ENCODE peak calls at places on chromosomes 5 and 9, in six cellular contexts. J is osteoblast; E is CD8-positive, alpha-beta T cell; P is suprapubic skin; I is astrocyte of the cerebellum; S is GM06990. H is an unnamed sample.

GRCh38 chr5:127988149-127988755 is 95.3 kb upstream of the SLC12A2 start:
- DNase-seq in E (no peak), S (no peak), P (no peak), I (peak), J (no peak), H (peak)

GRCh38 chr5:82174128-82174918 is 103.8 kb downstream of the RPS23 start:
- DNase-seq in P (no peak), I (peak), E (peak), J (no peak), S (peak), H (peak)

GRCh38 chr9:99855467-99856176 is 33.9 kb downstream of the NR4A3 start:
- DNase-seq in E (no peak), J (no peak), I (no peak), P (no peak), S (no peak), H (no peak)

GRCh38 chr9:136671646-136672430 is 9.1 kb downstream of the EGFL7 start:
- DNase-seq in P (no peak), S (no peak), I (no peak), J (peak), E (peak), H (no peak)

GRCh38 chr9:128558431-128559310 is 6.3 kb downstream of the SPTAN1 start:
- DNase-seq in I (peak), J (peak), S (peak), P (peak), E (peak), H (peak)

GRCh38 chr5:16178745-16179372 is 732 bp downstream of the MARCHF11 start:
- DNase-seq in P (no peak), E (no peak), J (peak), I (peak), S (peak), H (no peak)

GRCh38 chr5:107248065-107248695 is 422.6 kb downstream of the EFNA5 start:
- DNase-seq in I (peak), P (no peak), E (no peak), S (no peak), J (peak), H (no peak)

GRCh38 chr5:174317261-174317894 is 271.9 kb downstream of the NSG2 start:
- DNase-seq in S (no peak), I (peak), P (peak), E (no peak), J (peak), H (no peak)

GRCh38 chr9:124506433-124506832 is 766 bp downstream of the NR5A1 start:
- DNase-seq in P (no peak), E (no peak), S (no peak), J (peak), I (no peak), H (no peak)

GRCh38 chr9:131545003-131545785 is at the start of gene PRRT1B:
- DNase-seq in I (no peak), E (no peak), J (peak), S (no peak), P (no peak), H (no peak)

GRCh38 chr5:2532809-2533208 is 218.7 kb downstream of the IRX2 start:
- DNase-seq in I (no peak), S (no peak), J (no peak), E (no peak), P (peak), H (no peak)

GRCh38 chr5:964821-965220 is 43.8 kb upstream of the NKD2 start:
- DNase-seq in P (peak), S (no peak), I (no peak), J (peak), E (no peak), H (no peak)

GRCh38 chr9:113879906-113880305 is 3.8 kb downstream of the ZNF618 start:
- DNase-seq in S (no peak), E (no peak), P (no peak), J (peak), I (no peak), H (peak)

GRCh38 chr9:12680757-12681156 is 12.4 kb upstream of the TYRP1 start:
- DNase-seq in J (no peak), E (no peak), P (no peak), I (no peak), S (no peak), H (no peak)

GRCh38 chr9:130866474-130866965 is 30.1 kb downstream of the QRFP start:
- DNase-seq in P (no peak), S (no peak), E (peak), J (peak), I (peak), H (peak)

GRCh38 chr9:11457809-11458785 is 845.3 kb upstream of the PTPRD start:
- DNase-seq in I (no peak), P (no peak), J (no peak), S (no peak), E (no peak), H (no peak)

GRCh38 chr9:99140685-99141314 is 35.9 kb downstream of the TGFBR1 start:
- DNase-seq in I (peak), J (peak), E (peak), S (no peak), P (no peak), H (no peak)

GRCh38 chr5:179400020-179400419 is 54.8 kb upstream of the ADAMTS2 start:
- DNase-seq in J (peak), E (no peak), I (no peak), P (no peak), S (no peak), H (no peak)

GRCh38 chr9:88684046-88684445 is 149.1 kb downstream of the NXNL2 start:
- DNase-seq in S (no peak), I (no peak), E (no peak), J (no peak), P (no peak), H (no peak)

GRCh38 chr5:160054831-160055230 is 45.9 kb downstream of the TTC1 start:
- DNase-seq in I (no peak), S (no peak), J (peak), P (no peak), E (no peak), H (no peak)

GRCh38 chr5:661891-662750 is 31.0 kb downstream of the TPPP start:
- DNase-seq in I (no peak), S (no peak), E (no peak), J (no peak), P (peak), H (no peak)

GRCh38 chr5:136516617-136517016 is 151.3 kb upstream of the TRPC7 start:
- DNase-seq in S (no peak), E (no peak), I (no peak), J (no peak), P (no peak), H (no peak)

GRCh38 chr5:172104801-172105701 is 83.0 kb downstream of the STK10 start:
- DNase-seq in J (no peak), I (no peak), E (no peak), P (no peak), S (no peak), H (no peak)

GRCh38 chr5:37037840-37038239 is 161.3 kb downstream of the NIPBL start:
- DNase-seq in E (no peak), J (no peak), I (no peak), S (no peak), P (no peak), H (no peak)

GRCh38 chr5:61002616-61003015 is 57.6 kb downstream of the NDUFAF2 start:
- DNase-seq in P (no peak), S (no peak), J (no peak), E (no peak), I (no peak), H (no peak)

GRCh38 chr5:31463341-31463740 is 68.6 kb downstream of the DROSHA start:
- DNase-seq in I (no peak), S (no peak), E (no peak), J (peak), P (no peak), H (no peak)

GRCh38 chr5:127298036-127298429 is 7.4 kb downstream of the MEGF10 start:
- DNase-seq in I (no peak), P (no peak), J (no peak), E (no peak), S (no peak), H (no peak)

GRCh38 chr5:126754609-126755008 is 22.3 kb upstream of the LMNB1 start:
- DNase-seq in J (no peak), P (no peak), E (no peak), I (no peak), S (no peak), H (no peak)

GRCh38 chr5:74543162-74543995 is 97.1 kb downstream of the ENC1 start:
- DNase-seq in E (no peak), P (no peak), I (peak), J (peak), S (no peak), H (peak)

GRCh38 chr9:70868661-70869652 is 252.5 kb downstream of the TRPM3 start:
- DNase-seq in P (no peak), J (no peak), S (no peak), I (no peak), E (no peak), H (no peak)

GRCh38 chr5:154197801-154198461 is 7.4 kb downstream of the GALNT10 start:
- DNase-seq in E (peak), S (no peak), P (no peak), J (peak), I (peak), H (no peak)

GRCh38 chr9:4117835-4118610 is 181.8 kb downstream of the GLIS3 start:
- DNase-seq in J (peak), P (no peak), E (no peak), S (peak), I (no peak), H (no peak)

DNA sequence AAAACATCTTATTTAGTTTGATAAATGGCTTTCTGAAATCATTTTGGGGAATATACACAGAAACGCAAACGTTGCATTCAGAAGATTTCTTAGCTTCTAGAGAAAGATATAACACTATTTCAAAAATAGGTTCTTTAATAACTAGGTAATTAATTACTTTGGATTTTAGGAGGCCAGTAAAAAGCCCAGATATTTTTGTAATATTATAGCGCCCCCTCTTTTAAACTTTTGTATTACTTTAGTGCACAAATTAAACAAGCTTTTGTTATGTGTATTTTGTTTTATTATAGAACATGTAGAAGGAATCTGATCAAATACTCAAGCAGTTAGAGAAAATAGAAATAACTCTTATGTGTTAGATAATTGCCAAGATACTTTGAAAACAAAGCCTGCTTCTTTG is 57.7 kb downstream of the COMMD10 start:
- DNase-seq in E (no peak), P (no peak), S (no peak), J (no peak), I (no peak), H (no peak)
- TF ChIP-seq CTCF in E (no peak), P (no peak), S (no peak), J (peak), I (no peak), H (no peak)

GRCh38 chr9:38020251-38021076 is 48.6 kb downstream of the SHB start:
- DNase-seq in P (no peak), S (no peak), J (no peak), E (no peak), I (no peak), H (no peak)
- H3K4me3 ChIP-seq in P (no peak), S (no peak), J (no peak), E (no peak), I (no peak), H (no peak)

GRCh38 chr5:134140530-134141201 is 26.2 kb downstream of the TCF7 start:
- DNase-seq in S (peak), I (peak), J (peak), E (peak), P (peak), H (peak)

GRCh38 chr5:134139891-134140469 is 25.5 kb downstream of the TCF7 start:
- DNase-seq in P (no peak), E (peak), J (peak), I (no peak), S (no peak), H (no peak)

GRCh38 chr5:134142806-134143205 is 28.3 kb downstream of the TCF7 start:
- DNase-seq in I (no peak), E (peak), J (no peak), S (no peak), P (no peak), H (no peak)

GRCh38 chr5:134142088-134142487 is 27.6 kb downstream of the TCF7 start:
- DNase-seq in S (no peak), E (no peak), J (no peak), P (peak), I (no peak), H (no peak)

GRCh38 chr5:134141346-134142050 is 27.0 kb downstream of the TCF7 start:
- DNase-seq in I (no peak), S (no peak), J (peak), P (peak), E (peak), H (no peak)
- TF ChIP-seq CTCF in I (no peak), S (peak), J (peak), P (no peak), E (no peak), H (peak)

GRCh38 chr9:93574091-93574899 is 2.1 kb upstream of the PHF2 start:
- DNase-seq in I (no peak), P (no peak), E (no peak), S (no peak), J (peak), H (no peak)
- H3K4me3 ChIP-seq in I (no peak), P (peak), E (no peak), S (no peak), J (no peak), H (no peak)

GRCh38 chr5:173316463-173317020 is 11.7 kb downstream of the STC2 start:
- DNase-seq in J (no peak), E (no peak), P (no peak), I (no peak), S (no peak), H (no peak)
- TF ChIP-seq CTCF in J (no peak), E (no peak), P (no peak), I (no peak), S (no peak), H (no peak)